ENCODE peak calls at places on chromosomes 11 and 22, in seven cellular contexts. V, I, N, Y, P, O and F are unnamed samples.

GRCh38 chr11:88103337-88104206 is 71.7 kb downstream of the RAB38 start:
- DNase-seq in I (peak; percentile 58), Y (no peak), N (peak; percentile 77), O (peak; percentile 33), V (no peak), P (peak; percentile 15), F (peak; percentile 21)

GRCh38 chr22:24414984-24415945 is 12.1 kb upstream of the ADORA2A start:
- DNase-seq in I (no peak), N (no peak), O (no peak), Y (no peak), V (no peak), P (peak; percentile 25), F (peak; percentile 27)

GRCh38 chr22:47575291-47575690 is 812.8 kb downstream of the TBC1D22A start:
- DNase-seq in N (no peak), I (no peak), V (no peak), Y (no peak), P (no peak), O (peak; percentile 8), F (no peak)

GRCh38 chr11:117170210-117170609 is 8.3 kb upstream of the SIDT2 start:
- DNase-seq in V (no peak), P (no peak), N (peak; percentile 25), O (no peak), I (no peak), Y (no peak), F (no peak)

GRCh38 chr11:394034-394857 is at the start of gene PKP3:
- DNase-seq in O (peak; percentile 74), Y (peak; percentile 54), P (no peak), I (peak; percentile 86), N (peak; percentile 52), V (no peak), F (no peak)

GRCh38 chr11:61756452-61757212 is 4.2 kb downstream of the MYRF start:
- DNase-seq in N (peak; percentile 68), P (no peak), V (no peak), Y (no peak), I (peak; percentile 94), O (peak; percentile 86), F (no peak)

GRCh38 chr11:102109896-102110760 is at the start of gene YAP1:
- DNase-seq in Y (peak; percentile 94), P (peak; percentile 72), O (peak; percentile 78), V (no peak), N (peak; percentile 97), I (peak; percentile 25), F (peak; percentile 95)

GRCh38 chr22:49838771-49839717 is 11.4 kb upstream of the BRD1 start:
- DNase-seq in V (no peak), P (no peak), O (no peak), I (no peak), Y (no peak), N (no peak), F (no peak)

GRCh38 chr22:45216133-45217003 is 24.3 kb downstream of the KIAA0930 start:
- DNase-seq in V (no peak), N (peak; percentile 55), I (no peak), O (no peak), P (no peak), Y (no peak), F (no peak)

GRCh38 chr11:26950260-26950719 is 43.6 kb upstream of the FIBIN start:
- DNase-seq in V (no peak), Y (peak; percentile 12), I (no peak), N (peak; percentile 80), O (no peak), P (no peak), F (peak; percentile 73)

GRCh38 chr22:33240901-33241300 is 182.7 kb upstream of the SYN3 start:
- DNase-seq in I (no peak), N (peak; percentile 1), V (no peak), O (no peak), P (no peak), Y (no peak), F (no peak)

GRCh38 chr11:114605370-114605769 is 9.8 kb upstream of the NXPE4 start:
- DNase-seq in P (no peak), N (no peak), O (no peak), V (no peak), I (no peak), Y (no peak), F (no peak)

GRCh38 chr22:36635483-36635882 is 68.1 kb downstream of the CACNG2 start:
- DNase-seq in N (no peak), P (no peak), V (no peak), O (no peak), Y (no peak), I (no peak), F (no peak)

DNA sequence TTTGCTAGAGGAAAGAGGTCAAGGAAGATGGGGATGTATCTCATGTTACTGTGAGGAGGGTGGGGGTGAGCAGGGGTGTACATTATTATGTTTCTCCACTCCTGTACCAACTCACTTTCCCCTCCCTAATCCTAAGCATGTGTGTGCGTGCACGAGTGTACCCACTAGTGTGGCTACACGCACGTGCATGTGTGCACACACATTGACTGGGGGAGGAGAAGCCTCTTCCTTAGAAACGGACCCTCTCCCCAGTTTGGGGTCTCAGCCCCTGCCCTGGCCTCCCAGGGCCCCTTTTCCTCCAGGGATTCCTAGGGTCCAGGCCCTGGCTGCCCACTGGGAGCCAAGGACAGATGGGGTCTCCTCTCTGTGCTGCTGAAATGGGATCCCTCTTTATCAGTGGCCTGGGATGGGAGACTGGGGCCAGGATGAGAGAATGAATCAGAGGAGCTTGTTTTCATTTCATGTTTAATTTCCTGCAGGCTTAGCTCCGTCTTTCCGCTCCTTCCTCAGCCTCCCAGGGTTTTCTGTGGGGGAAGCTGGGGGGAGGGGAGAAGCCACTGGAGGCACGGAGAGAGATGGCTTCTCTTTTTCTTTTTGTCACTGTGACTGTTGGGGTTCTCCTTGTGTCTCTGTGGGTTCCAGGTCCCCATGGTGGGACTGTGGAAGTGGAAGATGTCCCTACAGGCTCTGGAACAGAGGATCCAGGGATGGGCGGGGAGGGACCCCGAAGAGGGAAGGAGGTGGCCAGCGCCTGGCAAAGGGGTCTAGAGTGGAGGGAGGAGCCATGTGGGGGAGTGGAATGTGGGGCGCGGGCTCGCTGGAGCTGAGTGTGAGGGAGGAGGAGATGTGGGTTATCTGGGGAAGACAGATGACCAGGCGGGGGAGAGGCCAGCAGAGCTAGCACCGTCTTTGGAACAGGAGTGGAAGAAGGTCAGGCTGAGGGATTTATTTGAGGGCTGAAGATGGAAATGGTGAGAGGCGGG is 40.3 kb downstream of the ALX4 start:
- DNase-seq in P (no peak), I (no peak), O (peak; percentile 89), V (no peak), Y (no peak), N (peak; percentile 82), F (peak; percentile 67)
- H3K4me3 ChIP-seq in P (no peak overlapping the region), I (no peak overlapping the region), O (peak overlapping the region; percentile 1), V (no peak overlapping the region), Y (no peak overlapping the region), N (no peak overlapping the region), F (no peak overlapping the region)

GRCh38 chr11:110287537-110287936 is 8.9 kb downstream of the RDX start:
- DNase-seq in V (no peak), N (no peak), I (no peak), O (no peak), P (no peak), Y (no peak), F (no peak)
- H3K4me1 ChIP-seq in V (peaks cover 2% of the 10 kb centered on the region), N (peaks cover 12% of the 10 kb centered on the region), I (peaks cover 82% of the 10 kb centered on the region), O (no peaks in the 10 kb centered on the region), P (peaks cover 12% of the 10 kb centered on the region), Y (peaks cover 26% of the 10 kb centered on the region), F (peaks cover 10% of the 10 kb centered on the region)

GRCh38 chr22:18970180-18970947 is 34.3 kb upstream of the PRODH start:
- DNase-seq in N (peak; percentile 21), Y (no peak), I (peak; percentile 12), V (no peak), P (peak; percentile 85), O (no peak), F (peak; percentile 42)
- H3K4me3 ChIP-seq in N (peak overlapping the region; percentile 69), Y (peak overlapping the region; percentile 60), I (peak overlapping the region; percentile 90), V (peak overlapping the region; percentile 65), P (peak overlapping the region; percentile 59), O (peak overlapping the region; percentile 43), F (peak overlapping the region; percentile 62)

DNA sequence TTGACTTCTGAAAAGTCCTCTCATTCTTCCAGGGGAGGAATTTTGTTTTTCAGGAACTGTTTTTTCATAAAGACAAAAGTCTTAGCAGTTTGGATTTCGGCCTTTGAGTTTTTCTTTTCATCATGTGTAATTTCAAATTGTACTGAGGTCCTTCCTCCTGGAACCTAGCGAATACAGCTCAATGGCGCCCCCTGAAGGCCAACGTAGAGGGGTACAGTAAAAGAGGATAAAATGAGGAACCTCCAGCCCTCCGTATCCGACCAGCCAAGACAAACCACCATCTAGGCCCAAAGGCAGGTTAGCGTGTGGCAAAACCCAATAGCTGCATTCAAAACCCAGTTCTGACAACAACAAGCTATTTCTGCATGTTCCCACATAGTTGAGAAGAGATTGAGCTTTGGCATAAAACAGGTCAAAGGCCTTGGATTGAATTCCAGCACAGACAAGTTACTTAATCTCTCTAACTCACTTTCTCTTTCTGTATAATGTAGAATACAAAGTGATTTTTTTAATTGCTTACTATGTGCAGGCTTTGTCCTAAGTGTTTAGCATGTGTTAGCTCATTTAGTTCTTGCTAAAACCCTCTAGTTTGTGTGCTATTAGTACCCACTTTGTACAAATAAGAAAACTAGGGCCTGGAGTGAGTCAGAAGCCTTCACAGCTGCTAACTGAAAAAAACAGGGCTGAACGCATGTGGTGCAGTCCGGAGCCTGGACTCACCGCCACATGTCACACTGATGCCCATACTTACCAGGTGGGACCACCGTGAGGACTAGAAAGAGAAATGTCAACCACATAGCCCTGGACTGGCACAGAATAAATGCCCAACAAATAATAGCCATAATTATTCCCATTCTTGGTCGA is 43.2 kb upstream of the ETS1 start:
- DNase-seq in O (peak; percentile 65), I (peak; percentile 53), P (peak; percentile 83), V (peak; percentile 44), Y (peak; percentile 89), N (peak; percentile 91), F (peak; percentile 94)
- H3K4me1 ChIP-seq in O (peaks cover 4% of the 10 kb centered on the region), I (peaks cover 11% of the 10 kb centered on the region), P (no peaks in the 10 kb centered on the region), V (no peaks in the 10 kb centered on the region), Y (peaks cover 10% of the 10 kb centered on the region), N (peaks cover 11% of the 10 kb centered on the region), F (peaks cover 20% of the 10 kb centered on the region)

DNA sequence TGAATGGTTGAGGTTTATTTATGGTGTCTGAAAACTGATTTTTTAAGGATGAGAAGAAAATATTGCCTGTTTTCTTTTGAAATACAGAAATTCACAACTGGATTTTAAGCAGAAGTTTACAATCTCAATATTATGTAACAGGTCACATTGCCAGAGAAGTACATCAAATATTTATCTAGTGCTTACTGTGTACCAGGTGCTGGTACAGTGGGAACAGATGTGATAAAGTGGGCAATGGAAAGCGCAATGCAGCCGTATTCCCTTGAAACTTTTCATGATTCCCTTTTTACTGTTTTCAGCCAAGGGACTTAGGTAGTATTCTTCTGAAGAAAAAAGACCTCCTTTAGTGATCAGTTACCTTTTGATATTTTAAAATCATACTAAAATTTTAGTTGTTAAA is 49.6 kb downstream of the TTC17 start:
- DNase-seq in I (no peak), N (no peak), V (no peak), P (no peak), O (no peak), Y (no peak), F (no peak)
- H3K4me3 ChIP-seq in I (no peak overlapping the region), N (no peak overlapping the region), V (no peak overlapping the region), P (no peak overlapping the region), O (no peak overlapping the region), Y (no peak overlapping the region), F (no peak overlapping the region)

DNA sequence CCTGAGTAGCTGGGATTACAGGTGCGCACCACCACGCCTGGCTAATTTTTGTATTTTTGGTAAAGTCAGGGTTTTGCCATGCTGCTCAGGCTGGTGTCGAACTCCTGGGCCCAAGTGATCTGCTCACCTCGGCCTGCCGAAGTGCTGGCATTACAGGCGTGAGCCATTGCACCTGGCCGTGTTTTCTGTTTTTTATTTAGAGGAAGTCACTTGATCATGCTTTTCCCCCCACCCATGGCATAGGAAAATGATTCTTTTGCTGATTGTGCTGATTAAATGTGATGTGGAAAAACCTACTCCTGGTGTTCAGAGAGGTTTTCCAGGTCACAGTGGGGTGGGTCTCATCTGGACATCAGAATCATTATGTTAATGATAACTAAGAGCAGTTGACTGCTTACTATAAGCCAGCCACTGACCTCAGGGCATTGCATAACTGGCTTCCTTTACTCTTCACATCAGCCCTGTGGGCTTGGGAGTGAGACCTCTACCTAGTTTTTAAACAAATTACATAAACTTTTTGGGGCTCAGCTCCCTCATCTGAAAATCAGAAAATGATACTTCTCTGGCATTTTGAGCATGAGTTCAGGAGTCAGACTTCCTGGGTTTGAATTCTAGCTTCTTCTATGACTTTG is 71.0 kb downstream of the PTPRJ start:
- DNase-seq in P (no peak), N (no peak), I (no peak), V (no peak), O (no peak), Y (no peak), F (peak; percentile 16)
- H3K4me1 ChIP-seq in P (peaks cover 12% of the 10 kb centered on the region), N (peaks cover 14% of the 10 kb centered on the region), I (peaks cover 81% of the 10 kb centered on the region), V (peaks cover 12% of the 10 kb centered on the region), O (peaks cover 66% of the 10 kb centered on the region), Y (no peaks in the 10 kb centered on the region), F (peaks cover 3% of the 10 kb centered on the region)